ENCODE peak calls at places on chromosomes 4 and X, in nine cellular contexts. V, Q, E, Z, B, X, S, C and I are unnamed samples.

GRCh38 chrX:123961268-123962005 is at the start of gene STAG2:
- DNase-seq in B (peak; percentile 43), X (peak; percentile 90), S (peak; percentile 76), V (peak; percentile 23), E (peak; percentile 86), Z (peak; percentile 80), Q (peak; percentile 73), C (peak; percentile 81), I (peak; percentile 55)

GRCh38 chrX:85611926-85612325 is 232.5 kb upstream of the POF1B start:
- DNase-seq in B (no peak), S (no peak), Z (no peak), V (no peak), X (peak; percentile 1), Q (no peak), E (peak; percentile 4), C (no peak), I (no peak)

GRCh38 chr4:138199568-138200235 is 42.4 kb downstream of the SLC7A11 start:
- DNase-seq in S (no peak), V (no peak), E (no peak), C (peak; percentile 88), X (peak; percentile 22), Q (no peak), Z (no peak), B (no peak), I (no peak)

GRCh38 chr4:156545003-156545785 is 426.4 kb downstream of the PDGFC start:
- DNase-seq in Q (no peak), B (no peak), V (no peak), Z (no peak), C (no peak), X (no peak), E (peak; percentile 51), S (no peak), I (no peak)

GRCh38 chr4:12579172-12579571 is 905.0 kb downstream of the RAB28 start:
- DNase-seq in B (no peak), E (no peak), Q (no peak), Z (no peak), C (no peak), V (no peak), S (no peak), X (no peak), I (no peak)

GRCh38 chr4:23333946-23334878 is 555.6 kb downstream of the PPARGC1A start:
- DNase-seq in V (no peak), S (peak; percentile 31), E (peak; percentile 61), Q (no peak), Z (peak; percentile 61), C (peak; percentile 84), X (peak; percentile 22), B (no peak), I (peak; percentile 65)

GRCh38 chrX:68433155-68433980 is at the start of gene OPHN1:
- DNase-seq in B (no peak), C (peak; percentile 35), X (peak; percentile 85), Z (peak; percentile 82), Q (no peak), V (no peak), S (peak; percentile 10), E (peak; percentile 73), I (peak; percentile 47)

GRCh38 chr4:22485751-22486150 is 30.1 kb downstream of the ADGRA3 start:
- DNase-seq in Z (no peak), X (peak; percentile 49), Q (no peak), C (no peak), E (peak; percentile 76), B (no peak), S (peak; percentile 73), V (no peak), I (no peak)

GRCh38 chr4:32169841-32170240 is 1449.7 kb downstream of the PCDH7 start:
- DNase-seq in Z (no peak), X (no peak), Q (no peak), C (no peak), S (no peak), V (no peak), B (no peak), E (no peak), I (no peak)

GRCh38 chr4:8084031-8084660 is 74.5 kb downstream of the ABLIM2 start:
- DNase-seq in S (no peak), E (no peak), Q (no peak), Z (no peak), X (no peak), C (no peak), B (no peak), V (no peak), I (no peak)

GRCh38 chr4:130203571-130203970 is 1107.6 kb downstream of the C4orf33 start:
- DNase-seq in S (no peak), X (no peak), Q (no peak), V (no peak), Z (no peak), E (no peak), B (no peak), C (no peak), I (no peak)

GRCh38 chr4:147788791-147789190 is 56.9 kb downstream of the ARHGAP10 start:
- DNase-seq in E (peak; percentile 76), V (no peak), S (no peak), Q (no peak), Z (no peak), C (no peak), X (no peak), B (no peak), I (no peak)

GRCh38 chrX:69080912-69081465 is 84.3 kb downstream of the PJA1 start:
- DNase-seq in X (no peak), E (no peak), Q (no peak), Z (no peak), V (no peak), B (no peak), C (no peak), S (no peak), I (no peak)

GRCh38 chr4:128290526-128290925 is 2.9 kb upstream of the PGRMC2 start:
- DNase-seq in E (no peak), V (no peak), C (no peak), Z (no peak), B (no peak), X (no peak), S (no peak), Q (no peak), I (no peak)

GRCh38 chrX:3815896-3816664 is 102.6 kb upstream of the PRKX start:
- DNase-seq in X (peak; percentile 53), Q (peak; percentile 49), V (peak; percentile 10), C (peak; percentile 36), S (peak; percentile 40), Z (peak; percentile 58), B (peak; percentile 23), E (peak; percentile 17), I (no peak)

GRCh38 chrX:49286581-49286980 is 16.9 kb upstream of the GAGE10 start:
- DNase-seq in X (no peak), C (no peak), E (no peak), V (no peak), S (no peak), Q (no peak), Z (no peak), B (no peak), I (no peak)

GRCh38 chr4:41744572-41745291 is 3.8 kb downstream of the PHOX2B start:
- DNase-seq in B (no peak), C (no peak), S (no peak), V (no peak), E (no peak), Z (peak; percentile 35), Q (no peak), X (no peak), I (no peak)

GRCh38 chr4:3530663-3531254 is 1.5 kb downstream of the LRPAP1 start:
- DNase-seq in E (no peak), Z (peak; percentile 25), X (no peak), Q (no peak), C (no peak), B (no peak), S (no peak), V (no peak), I (no peak)

GRCh38 chr4:98794565-98795205 is 134.2 kb downstream of the EIF4E start:
- DNase-seq in X (peak; percentile 44), E (peak; percentile 26), C (no peak), Q (no peak), B (no peak), V (peak; percentile 6), Z (peak; percentile 47), S (no peak), I (no peak)

GRCh38 chrX:120269379-120270035 is 18.9 kb downstream of the ZBTB33 start:
- DNase-seq in Q (no peak), Z (no peak), B (no peak), S (no peak), E (peak; percentile 1), X (no peak), V (no peak), C (no peak), I (no peak)

GRCh38 chrX:373641-374471 is 12.9 kb downstream of the PPP2R3B start:
- DNase-seq in X (peak; percentile 58), V (no peak), C (no peak), Z (peak; percentile 59), S (no peak), Q (no peak), B (no peak), E (peak; percentile 30), I (no peak)

GRCh38 chr4:8830611-8831200 is 40.9 kb downstream of the HMX1 start:
- DNase-seq in V (no peak), X (no peak), B (peak; percentile 7), C (no peak), E (no peak), Z (no peak), Q (no peak), S (no peak), I (no peak)

GRCh38 chrX:134025986-134026731 is 40.8 kb upstream of the GPC3 start:
- DNase-seq in Z (peak; percentile 41), E (no peak), S (no peak), C (no peak), Q (no peak), V (no peak), B (no peak), X (no peak), I (no peak)

GRCh38 chr4:120830204-120830603 is 92.3 kb downstream of the PRDM5 start:
- DNase-seq in C (no peak), S (no peak), Z (no peak), X (peak; percentile 4), E (peak; percentile 66), V (no peak), B (no peak), Q (no peak), I (no peak)

GRCh38 chr4:25786497-25787065 is 76.2 kb downstream of the SEL1L3 start:
- DNase-seq in E (no peak), Q (no peak), X (peak; percentile 46), B (no peak), S (no peak), Z (no peak), C (no peak), V (no peak), I (no peak)

GRCh38 chr4:55684276-55684675 is 48.2 kb upstream of the NMU start:
- DNase-seq in Z (no peak), X (no peak), C (no peak), S (no peak), V (no peak), B (no peak), Q (no peak), E (no peak), I (no peak)